ENCODE peak calls at places on chromosomes 6 and 20, in seven cellular contexts. One of them, this sample, is unnamed.

GRCh38 chr6:75882734-75883133 is 133.7 kb downstream of the MYO6 start:
- DNase-seq in IMR-90: peak; percentile 79
- DNase-seq in stomach: no peak
- DNase-seq in HepG2: no peak
- DNase-seq in esophagus squamous epithelium: no peak
- DNase-seq in heart left ventricle: no peak
- DNase-seq in right lobe of liver: no peak
- DNase-seq in this sample: no peak

GRCh38 chr6:7086488-7086887 is 21.3 kb upstream of the RREB1 start:
- DNase-seq in IMR-90: peak; percentile 28
- DNase-seq in stomach: peak; percentile 37
- DNase-seq in HepG2: no peak
- DNase-seq in esophagus squamous epithelium: no peak
- DNase-seq in heart left ventricle: no peak
- DNase-seq in right lobe of liver: no peak
- DNase-seq in this sample: peak; percentile 55

GRCh38 chr6:144536079-144536478 is 250.9 kb downstream of the UTRN start:
- DNase-seq in IMR-90: no peak
- DNase-seq in stomach: no peak
- DNase-seq in HepG2: no peak
- DNase-seq in esophagus squamous epithelium: no peak
- DNase-seq in heart left ventricle: no peak
- DNase-seq in right lobe of liver: no peak
- DNase-seq in this sample: no peak

GRCh38 chr6:116492331-116493067 is 18.9 kb upstream of the CALHM5 start:
- DNase-seq in IMR-90: no peak
- DNase-seq in stomach: no peak
- DNase-seq in HepG2: no peak
- DNase-seq in esophagus squamous epithelium: no peak
- DNase-seq in heart left ventricle: no peak
- DNase-seq in right lobe of liver: no peak
- DNase-seq in this sample: no peak

GRCh38 chr6:116370717-116371383 is at the start of gene DSE:
- DNase-seq in IMR-90: peak; percentile 86
- DNase-seq in stomach: peak; percentile 67
- DNase-seq in HepG2: no peak
- DNase-seq in esophagus squamous epithelium: no peak
- DNase-seq in heart left ventricle: peak; percentile 93
- DNase-seq in right lobe of liver: peak; percentile 86
- DNase-seq in this sample: peak; percentile 92

GRCh38 chr20:6993526-6993925 is 226.0 kb downstream of the BMP2 start:
- DNase-seq in IMR-90: no peak
- DNase-seq in stomach: no peak
- DNase-seq in HepG2: no peak
- DNase-seq in esophagus squamous epithelium: no peak
- DNase-seq in heart left ventricle: no peak
- DNase-seq in right lobe of liver: no peak
- DNase-seq in this sample: no peak

GRCh38 chr6:149755300-149756260 is 6.0 kb downstream of the PCMT1 start:
- DNase-seq in IMR-90: no peak
- DNase-seq in stomach: no peak
- DNase-seq in HepG2: no peak
- DNase-seq in esophagus squamous epithelium: no peak
- DNase-seq in heart left ventricle: no peak
- DNase-seq in right lobe of liver: no peak
- DNase-seq in this sample: no peak

GRCh38 chr6:16973071-16973470 is 128.8 kb upstream of the STMND1 start:
- DNase-seq in IMR-90: no peak
- DNase-seq in stomach: no peak
- DNase-seq in HepG2: no peak
- DNase-seq in esophagus squamous epithelium: no peak
- DNase-seq in heart left ventricle: no peak
- DNase-seq in right lobe of liver: no peak
- DNase-seq in this sample: no peak

GRCh38 chr20:63518946-63519764 is 1.4 kb upstream of the PPDPF start:
- DNase-seq in IMR-90: no peak
- DNase-seq in stomach: no peak
- DNase-seq in HepG2: no peak
- DNase-seq in esophagus squamous epithelium: no peak
- DNase-seq in heart left ventricle: peak; percentile 63
- DNase-seq in right lobe of liver: peak; percentile 56
- DNase-seq in this sample: no peak

GRCh38 chr6:3310710-3311109 is 52.0 kb downstream of the PSMG4 start:
- DNase-seq in IMR-90: no peak
- DNase-seq in stomach: no peak
- DNase-seq in HepG2: no peak
- DNase-seq in esophagus squamous epithelium: no peak
- DNase-seq in heart left ventricle: no peak
- DNase-seq in right lobe of liver: no peak
- DNase-seq in this sample: no peak

GRCh38 chr6:55536579-55536978 is 42.4 kb downstream of the HMGCLL1 start:
- DNase-seq in IMR-90: no peak
- DNase-seq in stomach: no peak
- DNase-seq in HepG2: no peak
- DNase-seq in esophagus squamous epithelium: no peak
- DNase-seq in heart left ventricle: no peak
- DNase-seq in right lobe of liver: no peak
- DNase-seq in this sample: no peak

GRCh38 chr20:34824026-34824860 is 1.2 kb downstream of the NCOA6 start:
- DNase-seq in IMR-90: peak; percentile 24
- DNase-seq in stomach: peak; percentile 79
- DNase-seq in HepG2: peak; percentile 79
- DNase-seq in esophagus squamous epithelium: no peak
- DNase-seq in heart left ventricle: no peak
- DNase-seq in right lobe of liver: peak; percentile 80
- DNase-seq in this sample: peak; percentile 39

GRCh38 chr6:14925627-14926026 is 320.2 kb upstream of the JARID2 start:
- DNase-seq in IMR-90: peak; percentile 85
- DNase-seq in stomach: no peak
- DNase-seq in HepG2: no peak
- DNase-seq in esophagus squamous epithelium: no peak
- DNase-seq in heart left ventricle: no peak
- DNase-seq in right lobe of liver: no peak
- DNase-seq in this sample: no peak

GRCh38 chr20:46853926-46854325 is 40.7 kb upstream of the EYA2 start:
- DNase-seq in IMR-90: no peak
- DNase-seq in stomach: no peak
- DNase-seq in HepG2: no peak
- DNase-seq in esophagus squamous epithelium: no peak
- DNase-seq in heart left ventricle: no peak
- DNase-seq in right lobe of liver: no peak
- DNase-seq in this sample: no peak

GRCh38 chr6:49370518-49370917 is 92.5 kb downstream of the MMUT start:
- DNase-seq in IMR-90: no peak
- DNase-seq in stomach: no peak
- DNase-seq in HepG2: no peak
- DNase-seq in esophagus squamous epithelium: no peak
- DNase-seq in heart left ventricle: no peak
- DNase-seq in right lobe of liver: no peak
- DNase-seq in this sample: no peak

GRCh38 chr6:116560130-116560529 is 6.6 kb downstream of the CALHM4 start:
- DNase-seq in IMR-90: no peak
- DNase-seq in stomach: no peak
- DNase-seq in HepG2: no peak
- DNase-seq in esophagus squamous epithelium: no peak
- DNase-seq in heart left ventricle: no peak
- DNase-seq in right lobe of liver: no peak
- DNase-seq in this sample: no peak

GRCh38 chr6:125794342-125795137 is 3.8 kb downstream of the NCOA7 start:
- DNase-seq in IMR-90: peak; percentile 55
- DNase-seq in stomach: no peak
- DNase-seq in HepG2: no peak
- DNase-seq in esophagus squamous epithelium: no peak
- DNase-seq in heart left ventricle: no peak
- DNase-seq in right lobe of liver: no peak
- DNase-seq in this sample: no peak

GRCh38 chr6:17656092-17656491 is 50.6 kb downstream of the NUP153 start:
- DNase-seq in IMR-90: no peak
- DNase-seq in stomach: no peak
- DNase-seq in HepG2: peak; percentile 12
- DNase-seq in esophagus squamous epithelium: no peak
- DNase-seq in heart left ventricle: no peak
- DNase-seq in right lobe of liver: no peak
- DNase-seq in this sample: no peak

GRCh38 chr20:34299925-34300806 is 3.0 kb downstream of the AHCY start:
- DNase-seq in IMR-90: peak; percentile 44
- DNase-seq in stomach: no peak
- DNase-seq in HepG2: peak; percentile 87
- DNase-seq in esophagus squamous epithelium: no peak
- DNase-seq in heart left ventricle: no peak
- DNase-seq in right lobe of liver: no peak
- DNase-seq in this sample: no peak

GRCh38 chr6:95601133-95601532 is 23.8 kb downstream of the MANEA start:
- DNase-seq in IMR-90: peak; percentile 81
- DNase-seq in stomach: no peak
- DNase-seq in HepG2: no peak
- DNase-seq in esophagus squamous epithelium: no peak
- DNase-seq in heart left ventricle: no peak
- DNase-seq in right lobe of liver: no peak
- DNase-seq in this sample: no peak

GRCh38 chr6:142871910-142872331 is 73.1 kb downstream of the HIVEP2 start:
- DNase-seq in IMR-90: peak; percentile 96
- DNase-seq in stomach: no peak
- DNase-seq in HepG2: peak; percentile 83
- DNase-seq in esophagus squamous epithelium: no peak
- DNase-seq in heart left ventricle: no peak
- DNase-seq in right lobe of liver: no peak
- DNase-seq in this sample: no peak

GRCh38 chr20:46270977-46271744 is 37.1 kb downstream of the CDH22 start:
- DNase-seq in IMR-90: no peak
- DNase-seq in stomach: no peak
- DNase-seq in HepG2: no peak
- DNase-seq in esophagus squamous epithelium: no peak
- DNase-seq in heart left ventricle: no peak
- DNase-seq in right lobe of liver: no peak
- DNase-seq in this sample: no peak

GRCh38 chr20:9110916-9111432 is 42.1 kb downstream of the PLCB4 start:
- DNase-seq in IMR-90: no peak
- DNase-seq in stomach: no peak
- DNase-seq in HepG2: no peak
- DNase-seq in esophagus squamous epithelium: no peak
- DNase-seq in heart left ventricle: no peak
- DNase-seq in right lobe of liver: no peak
- DNase-seq in this sample: no peak

GRCh38 chr6:39865011-39865888 is 69.0 kb downstream of the MOCS1 start:
- DNase-seq in IMR-90: peak; percentile 60
- DNase-seq in stomach: peak; percentile 81
- DNase-seq in HepG2: peak; percentile 74
- DNase-seq in esophagus squamous epithelium: no peak
- DNase-seq in heart left ventricle: peak; percentile 76
- DNase-seq in right lobe of liver: peak; percentile 75
- DNase-seq in this sample: peak; percentile 84

GRCh38 chr6:134533991-134534390 is 216.1 kb upstream of the SGK1 start:
- DNase-seq in IMR-90: no peak
- DNase-seq in stomach: no peak
- DNase-seq in HepG2: no peak
- DNase-seq in esophagus squamous epithelium: no peak
- DNase-seq in heart left ventricle: no peak
- DNase-seq in right lobe of liver: no peak
- DNase-seq in this sample: no peak

GRCh38 chr20:22456109-22456508 is 128.3 kb downstream of the FOXA2 start:
- DNase-seq in IMR-90: no peak
- DNase-seq in stomach: no peak
- DNase-seq in HepG2: no peak
- DNase-seq in esophagus squamous epithelium: no peak
- DNase-seq in heart left ventricle: no peak
- DNase-seq in right lobe of liver: no peak
- DNase-seq in this sample: no peak

GRCh38 chr6:8940356-8940755 is 505.0 kb upstream of the SLC35B3 start:
- DNase-seq in IMR-90: no peak
- DNase-seq in stomach: no peak
- DNase-seq in HepG2: no peak
- DNase-seq in esophagus squamous epithelium: no peak
- DNase-seq in heart left ventricle: no peak
- DNase-seq in right lobe of liver: no peak
- DNase-seq in this sample: no peak

GRCh38 chr6:53794720-53795253 is at the start of gene LRRC1:
- DNase-seq in IMR-90: peak; percentile 88
- DNase-seq in stomach: peak; percentile 95
- DNase-seq in HepG2: peak; percentile 88
- DNase-seq in esophagus squamous epithelium: peak; percentile 37
- DNase-seq in heart left ventricle: peak; percentile 96
- DNase-seq in right lobe of liver: peak; percentile 90
- DNase-seq in this sample: peak; percentile 90
- TF ChIP-seq POLR2A in IMR-90: peak; percentile 33
- TF ChIP-seq POLR2A in stomach: no peak
- TF ChIP-seq POLR2A in HepG2: peak; percentile 83
- TF ChIP-seq POLR2A in esophagus squamous epithelium: peak; percentile 58
- TF ChIP-seq POLR2A in heart left ventricle: no peak
- TF ChIP-seq POLR2A in right lobe of liver: peak; percentile 41
- TF ChIP-seq POLR2A in this sample: peak; percentile 40

GRCh38 chr6:41036188-41036587 is 2.8 kb downstream of the UNC5CL start:
- DNase-seq in IMR-90: no peak
- DNase-seq in stomach: no peak
- DNase-seq in HepG2: no peak
- DNase-seq in esophagus squamous epithelium: no peak
- DNase-seq in heart left ventricle: no peak
- DNase-seq in right lobe of liver: no peak
- DNase-seq in this sample: no peak
- H3K27ac ChIP-seq in IMR-90: no peak overlapping the region
- H3K27ac ChIP-seq in stomach: no peak overlapping the region
- H3K27ac ChIP-seq in HepG2: no peak overlapping the region
- H3K27ac ChIP-seq in esophagus squamous epithelium: peak overlapping the region; percentile 64
- H3K27ac ChIP-seq in heart left ventricle: no peak overlapping the region
- H3K27ac ChIP-seq in right lobe of liver: no peak overlapping the region
- H3K27ac ChIP-seq in this sample: no peak overlapping the region

DNA sequence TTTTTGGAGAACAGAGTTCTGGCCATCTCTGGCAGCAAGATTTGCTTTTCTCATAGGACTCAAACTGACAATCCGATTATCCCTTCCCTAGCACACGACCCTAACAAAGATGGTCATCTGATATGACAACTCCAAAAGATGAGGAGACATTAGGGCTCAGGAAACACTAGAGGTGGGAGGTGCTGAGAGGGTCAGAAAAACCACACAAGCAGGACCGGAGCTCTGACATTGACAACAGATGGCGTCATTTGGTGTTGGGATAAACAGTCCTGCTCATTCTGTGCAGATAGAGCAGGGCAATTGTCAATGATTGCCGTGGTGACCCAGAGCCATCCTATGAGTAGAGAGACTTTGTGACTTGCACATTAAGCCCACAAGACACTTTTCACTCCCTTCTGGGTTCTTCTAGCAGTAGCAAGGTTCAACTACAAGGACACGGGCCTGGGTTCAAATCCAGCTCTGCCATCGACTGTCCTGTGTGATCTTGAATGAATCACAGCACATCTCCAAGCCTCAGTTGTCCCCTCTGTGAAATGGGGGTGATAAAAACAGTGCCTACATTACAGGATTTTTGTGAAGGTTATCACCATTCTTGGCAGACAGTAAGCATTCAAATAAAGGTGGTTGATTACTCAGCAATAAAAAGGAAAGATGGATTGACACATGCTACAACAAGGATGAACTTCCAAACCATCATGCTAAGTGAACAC is 6.4 kb upstream of the TGM2 start:
- DNase-seq in IMR-90: peak; percentile 59
- DNase-seq in stomach: no peak
- DNase-seq in HepG2: peak; percentile 71
- DNase-seq in esophagus squamous epithelium: no peak
- DNase-seq in heart left ventricle: no peak
- DNase-seq in right lobe of liver: no peak
- DNase-seq in this sample: no peak
- H3K4me3 ChIP-seq in IMR-90: no peak overlapping the region
- H3K4me3 ChIP-seq in stomach: no peak overlapping the region
- H3K4me3 ChIP-seq in HepG2: no peak overlapping the region
- H3K4me3 ChIP-seq in esophagus squamous epithelium: no peak overlapping the region
- H3K4me3 ChIP-seq in heart left ventricle: no peak overlapping the region
- H3K4me3 ChIP-seq in right lobe of liver: no peak overlapping the region
- H3K4me3 ChIP-seq in this sample: no peak overlapping the region

GRCh38 chr6:24658573-24659511 is 7.9 kb downstream of the TDP2 start:
- DNase-seq in IMR-90: peak; percentile 90
- DNase-seq in stomach: no peak
- DNase-seq in HepG2: no peak
- DNase-seq in esophagus squamous epithelium: no peak
- DNase-seq in heart left ventricle: no peak
- DNase-seq in right lobe of liver: no peak
- DNase-seq in this sample: no peak
- TF ChIP-seq POLR2A in IMR-90: no peak
- TF ChIP-seq POLR2A in stomach: no peak
- TF ChIP-seq POLR2A in HepG2: no peak
- TF ChIP-seq POLR2A in esophagus squamous epithelium: no peak
- TF ChIP-seq POLR2A in heart left ventricle: no peak
- TF ChIP-seq POLR2A in right lobe of liver: no peak
- TF ChIP-seq POLR2A in this sample: no peak

This sample was measured in ovary.